ENCODE peak calls at places on chromosomes 2 and 18, in four cellular contexts. E is HEK293T, T is GM12878, D is K562. F is an unnamed sample.

GRCh38 chr2:231332388-231332787 is 63.1 kb upstream of the B3GNT7 start:
- DNase-seq in D (no peak), E (no peak), T (no peak), F (no peak)

GRCh38 chr2:16653083-16653375 is 12.6 kb downstream of the CYRIA start:
- DNase-seq in D (no peak), E (no peak), T (no peak), F (no peak)

GRCh38 chr18:46324556-46324955 is 220.4 kb downstream of the HAUS1 start:
- DNase-seq in T (no peak), D (peak), E (peak), F (no peak)

GRCh38 chr2:133489641-133490411 is 78.4 kb downstream of the NCKAP5 start:
- DNase-seq in E (no peak), T (no peak), D (no peak), F (no peak)

GRCh38 chr2:23400703-23401102 is 15.7 kb downstream of the KLHL29 start:
- DNase-seq in E (no peak), T (no peak), D (no peak), F (no peak)

GRCh38 chr2:127735537-127736399 is 34.5 kb downstream of the SFT2D3 start:
- DNase-seq in T (no peak), E (no peak), D (no peak), F (peak)

GRCh38 chr2:152920846-152921245 is 202.4 kb downstream of the ARL6IP6 start:
- DNase-seq in T (no peak), E (no peak), D (no peak), F (no peak)

GRCh38 chr18:9115984-9116383 is 13.5 kb downstream of the NDUFV2 start:
- DNase-seq in E (no peak), D (peak), T (no peak), F (no peak)

GRCh38 chr2:187302619-187303018 is 145.4 kb downstream of the CALCRL start:
- DNase-seq in D (no peak), T (no peak), E (no peak), F (no peak)

GRCh38 chr18:75455249-75456183 is 28.0 kb upstream of the SMIM21 start:
- DNase-seq in E (no peak), T (no peak), D (no peak), F (no peak)

GRCh38 chr18:74742573-74742972 is 144.9 kb downstream of the ZNF407 start:
- DNase-seq in E (no peak), D (no peak), T (no peak), F (no peak)

GRCh38 chr2:165621086-165621560 is 151.6 kb downstream of the CSRNP3 start:
- DNase-seq in T (no peak), E (no peak), D (no peak), F (no peak)

GRCh38 chr2:3789246-3789645 is 85.9 kb downstream of the DCDC2C start:
- DNase-seq in T (no peak), D (no peak), E (no peak), F (no peak)

GRCh38 chr2:101124061-101124460 is 27.1 kb downstream of the TBC1D8 start:
- DNase-seq in D (no peak), E (no peak), T (no peak), F (peak)

GRCh38 chr2:112723556-112723940 is 2.7 kb downstream of the NT5DC4 start:
- DNase-seq in E (no peak), T (no peak), D (no peak), F (no peak)

GRCh38 chr2:191679818-191680600 is 2.1 kb downstream of the NABP1 start:
- DNase-seq in D (peak), E (no peak), T (no peak), F (no peak)

GRCh38 chr2:41475959-41476358 is 571.9 kb upstream of the PKDCC start:
- DNase-seq in T (no peak), E (no peak), D (no peak), F (no peak)

GRCh38 chr2:160429248-160430000 is 64.2 kb downstream of the RBMS1 start:
- DNase-seq in D (peak), E (no peak), T (no peak), F (peak)

GRCh38 chr18:76376668-76377358 is 118.2 kb downstream of the ZNF516 start:
- DNase-seq in D (peak), E (no peak), T (no peak), F (no peak)

GRCh38 chr2:129367118-129367517 is 612.3 kb upstream of the RAB6C start:
- DNase-seq in E (no peak), D (no peak), T (no peak), F (no peak)

GRCh38 chr2:64259301-64259700 is 115.1 kb upstream of the PELI1 start:
- DNase-seq in D (no peak), E (no peak), T (no peak), F (no peak)

GRCh38 chr18:24868760-24869237 is 408.4 kb downstream of the HRH4 start:
- DNase-seq in T (no peak), D (no peak), E (peak), F (no peak)

GRCh38 chr2:27003857-27004256 is 28.9 kb upstream of the TMEM214 start:
- DNase-seq in T (no peak), D (no peak), E (no peak), F (no peak)

GRCh38 chr2:205590759-205591158 is 91.5 kb upstream of the NRP2 start:
- DNase-seq in E (no peak), T (no peak), D (no peak), F (no peak)

GRCh38 chr2:209834767-209835166 is 63.1 kb downstream of the UNC80 start:
- DNase-seq in E (no peak), D (no peak), T (no peak), F (no peak)
- TF ChIP-seq BHLHE40 in E (no peak), D (no peak), T (no peak), F (no peak)

GRCh38 chr2:181828122-181828705 is 63.3 kb upstream of the ITPRID2 start:
- DNase-seq in T (no peak), D (peak), E (no peak), F (no peak)

GRCh38 chr2:181836583-181836982 is 54.9 kb upstream of the ITPRID2 start:
- DNase-seq in E (no peak), T (peak), D (no peak), F (no peak)

GRCh38 chr2:181829230-181829629 is 62.3 kb upstream of the ITPRID2 start:
- DNase-seq in D (no peak), E (no peak), T (no peak), F (no peak)

GRCh38 chr2:181832015-181832414 is 59.5 kb upstream of the ITPRID2 start:
- DNase-seq in T (no peak), D (no peak), E (no peak), F (no peak)
- TF ChIP-seq TARDBP in T (no peak), D (no peak), E (no peak), F (no peak)

GRCh38 chr18:70371908-70372307 is 83.1 kb downstream of the SOCS6 start:
- DNase-seq in D (no peak), E (no peak), T (no peak), F (no peak)
- TF ChIP-seq BHLHE40 in D (no peak), E (no peak), T (no peak), F (no peak)

GRCh38 chr2:85992611-85993010 is 103.8 kb upstream of the ST3GAL5 start:
- DNase-seq in D (no peak), E (no peak), T (no peak), F (no peak)

GRCh38 chr2:85988914-85989270 is 100.1 kb upstream of the ST3GAL5 start:
- DNase-seq in D (peak), T (no peak), E (no peak), F (no peak)

GRCh38 chr2:85989288-85989865 is 100.6 kb upstream of the ST3GAL5 start:
- DNase-seq in D (no peak), T (no peak), E (no peak), F (no peak)

GRCh38 chr2:85988210-85988913 is 99.6 kb upstream of the ST3GAL5 start:
- DNase-seq in E (no peak), T (no peak), D (peak), F (no peak)

GRCh38 chr2:85990084-85990483 is 101.3 kb upstream of the ST3GAL5 start:
- DNase-seq in E (no peak), D (peak), T (no peak), F (no peak)
- TF ChIP-seq TARDBP in E (no peak), D (no peak), T (no peak), F (no peak)

GRCh38 chr2:10495311-10495987 is 47.3 kb upstream of the ODC1 start:
- DNase-seq in T (no peak), D (no peak), E (no peak), F (no peak)

GRCh38 chr2:10493636-10494281 is 45.6 kb upstream of the ODC1 start:
- DNase-seq in D (no peak), E (no peak), T (peak), F (peak)

GRCh38 chr2:10494351-10495066 is 46.4 kb upstream of the ODC1 start:
- DNase-seq in E (no peak), D (no peak), T (no peak), F (no peak)

GRCh38 chr2:10490806-10491291 is 42.7 kb upstream of the ODC1 start:
- DNase-seq in T (no peak), D (no peak), E (no peak), F (peak)

DNA sequence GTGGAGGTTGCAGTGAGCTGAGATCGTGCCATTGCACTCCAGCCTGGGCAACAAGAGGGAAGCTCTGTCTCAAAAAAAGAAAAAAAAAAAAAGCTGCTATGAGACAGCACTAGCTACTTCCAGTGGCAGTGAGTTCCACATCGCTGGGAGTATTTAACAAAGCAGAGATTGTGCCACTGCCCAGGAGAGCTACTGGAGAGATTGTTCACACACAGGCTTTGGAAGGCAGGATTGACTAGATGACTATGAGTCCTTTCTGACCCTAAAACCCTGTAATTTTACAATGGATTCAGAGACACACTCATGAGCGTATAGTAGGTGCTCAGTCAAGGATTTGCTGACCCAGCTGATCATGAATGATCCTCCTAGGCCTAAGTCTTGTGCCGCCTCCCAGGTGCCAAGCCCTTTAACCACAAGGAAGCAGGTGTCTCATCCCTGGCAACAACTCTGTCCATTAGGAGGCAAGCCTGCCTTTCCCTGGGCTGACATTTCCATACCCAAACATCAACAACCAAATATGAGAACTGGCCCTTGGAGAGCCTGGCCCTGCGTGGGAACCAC is 45.0 kb upstream of the ODC1 start:
- DNase-seq in T (no peak), D (no peak), E (no peak), F (no peak)
- TF ChIP-seq BHLHE40 in T (no peak), D (no peak), E (no peak), F (no peak)

GRCh38 chr2:137910641-137911040 is 53.6 kb upstream of the HNMT start:
- DNase-seq in D (peak), E (no peak), T (no peak), F (peak)
- TF ChIP-seq TARDBP in D (no peak), E (no peak), T (no peak), F (no peak)

GRCh38 chr2:239499989-239500914 is 99.4 kb upstream of the HDAC4 start:
- DNase-seq in E (no peak), T (no peak), D (no peak), F (no peak)
- TF ChIP-seq BHLHE40 in E (no peak), T (no peak), D (no peak), F (no peak)

GRCh38 chr2:11553661-11554429 is 20.0 kb downstream of the GREB1 start:
- DNase-seq in E (no peak), T (no peak), D (no peak), F (no peak)

GRCh38 chr2:11550302-11550701 is 16.5 kb downstream of the GREB1 start:
- DNase-seq in D (no peak), T (no peak), E (no peak), F (peak)

GRCh38 chr2:11550901-11551568 is 17.2 kb downstream of the GREB1 start:
- DNase-seq in T (no peak), E (no peak), D (no peak), F (no peak)

GRCh38 chr2:11551569-11552259 is 17.9 kb downstream of the GREB1 start:
- DNase-seq in E (no peak), D (peak), T (no peak), F (no peak)

DNA sequence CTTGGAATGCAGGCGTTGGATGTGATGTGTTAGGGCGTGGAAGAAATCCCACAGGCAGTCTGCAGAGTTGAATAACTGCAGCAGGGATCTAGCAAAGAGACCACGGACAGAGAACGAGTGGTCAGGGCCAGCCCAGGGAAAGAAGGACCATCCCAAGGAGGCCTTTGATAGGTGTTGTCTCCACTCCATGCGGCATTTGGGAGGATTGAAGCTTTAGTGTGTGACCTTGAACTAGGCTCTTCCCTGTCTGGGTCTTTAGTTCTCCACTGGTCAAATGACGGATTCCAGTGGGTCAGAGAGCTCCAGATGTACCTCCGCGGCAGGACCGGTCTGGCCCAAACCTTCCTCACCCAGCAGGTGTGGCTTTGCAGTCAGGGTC is 18.4 kb downstream of the GREB1 start:
- DNase-seq in D (no peak), T (no peak), E (no peak), F (no peak)
- TF ChIP-seq TARDBP in D (no peak), T (no peak), E (no peak), F (no peak)

GRCh38 chr2:234852941-234853340 is 98.9 kb upstream of the SH3BP4 start:
- DNase-seq in E (no peak), T (no peak), D (no peak), F (no peak)

GRCh38 chr2:234852035-234852434 is 99.8 kb upstream of the SH3BP4 start:
- DNase-seq in E (no peak), T (no peak), D (no peak), F (no peak)

GRCh38 chr2:234850818-234851217 is 101.0 kb upstream of the SH3BP4 start:
- DNase-seq in D (no peak), E (no peak), T (no peak), F (no peak)

GRCh38 chr2:234851451-234851850 is 100.4 kb upstream of the SH3BP4 start:
- DNase-seq in T (no peak), E (no peak), D (no peak), F (no peak)

GRCh38 chr2:234853739-234854138 is 98.1 kb upstream of the SH3BP4 start:
- DNase-seq in E (no peak), D (no peak), T (no peak), F (no peak)
- TF ChIP-seq BHLHE40 in E (no peak), D (no peak), T (no peak), F (no peak)

GRCh38 chr18:62834715-62835114 is 119.4 kb downstream of the PHLPP1 start:
- DNase-seq in T (no peak), D (no peak), E (no peak), F (no peak)

GRCh38 chr18:62839874-62840713 is 124.8 kb downstream of the PHLPP1 start:
- DNase-seq in E (no peak), D (no peak), T (no peak), F (no peak)

GRCh38 chr18:62837011-62837410 is 121.7 kb downstream of the PHLPP1 start:
- DNase-seq in E (no peak), T (no peak), D (peak), F (no peak)

GRCh38 chr18:62841405-62841804 is 126.1 kb downstream of the PHLPP1 start:
- DNase-seq in T (no peak), E (no peak), D (no peak), F (no peak)

GRCh38 chr18:62838475-62839098 is 123.2 kb downstream of the PHLPP1 start:
- DNase-seq in E (no peak), D (no peak), T (peak), F (no peak)
- TF ChIP-seq TARDBP in E (no peak), D (no peak), T (no peak), F (no peak)

F was measured in HepG2.